ENCODE peak calls at places on chromosome 4, in ten cellular contexts. H is NCI-H1436 treated with DMSO at 0.1 percent for 48 hours; A is effector memory CD4-positive, alpha-beta T cell; R is heart left ventricle; P is astrocyte of the spinal cord; Z is DMS 273 treated with DMSO at 0.1 percent for 48 hours; Q is M059J; M is GM06990; F is cardiac fibroblast; X is activated T-helper 1 cell treated with anti-CD3 and anti-CD28 coated beads, Interleukin-2, amount 50 U/mL, for 16 hours. O is an unnamed sample.

GRCh38 chr4:161256172-161256571 is 907.6 kb downstream of the FSTL5 start:
- DNase-seq in M (no peak), R (no peak), F (no peak), P (peak; percentile 8), Z (no peak), H (no peak), Q (no peak), A (no peak), X (no peak), O (no peak)

GRCh38 chr4:56147371-56147770 is 198.6 kb downstream of the CEP135 start:
- DNase-seq in R (no peak), P (no peak), F (peak; percentile 42), A (no peak), M (no peak), Q (no peak), H (no peak), X (no peak), Z (no peak), O (no peak)

GRCh38 chr4:152045781-152046571 is 285.2 kb upstream of the GATB start:
- DNase-seq in A (no peak), Q (no peak), M (peak; percentile 28), X (no peak), F (no peak), H (no peak), Z (no peak), R (no peak), P (no peak), O (no peak)

GRCh38 chr4:115275615-115276014 is 162.2 kb upstream of the NDST4 start:
- DNase-seq in Q (no peak), F (no peak), R (no peak), X (no peak), H (no peak), M (no peak), Z (no peak), A (no peak), P (no peak), O (peak; percentile 40)

GRCh38 chr4:153346563-153346962 is 2.1 kb downstream of the MND1 start:
- DNase-seq in R (no peak), Z (no peak), X (no peak), Q (no peak), A (no peak), M (no peak), F (no peak), P (no peak), H (no peak), O (no peak)

GRCh38 chr4:74219241-74219640 is 61.3 kb downstream of the MTHFD2L start:
- DNase-seq in Z (no peak), M (no peak), F (no peak), Q (no peak), H (no peak), A (no peak), X (no peak), R (no peak), P (no peak), O (no peak)

GRCh38 chr4:16770887-16771286 is 127.6 kb downstream of the LDB2 start:
- DNase-seq in P (no peak), F (no peak), A (no peak), H (no peak), Q (no peak), R (no peak), Z (no peak), M (no peak), X (no peak), O (no peak)

GRCh38 chr4:77194989-77195388 is 38.0 kb downstream of the CCNG2 start:
- DNase-seq in H (no peak), A (no peak), M (no peak), F (no peak), X (no peak), P (no peak), Z (no peak), Q (no peak), R (no peak), O (no peak)

GRCh38 chr4:19888587-19888986 is 363.1 kb upstream of the SLIT2 start:
- DNase-seq in M (no peak), Z (no peak), R (no peak), Q (no peak), P (no peak), F (no peak), X (no peak), H (no peak), A (no peak), O (no peak)

GRCh38 chr4:137063961-137064360 is 468.3 kb downstream of the PCDH18 start:
- DNase-seq in H (no peak), F (no peak), R (no peak), M (no peak), P (no peak), Q (no peak), A (no peak), X (no peak), Z (no peak), O (no peak)

GRCh38 chr4:186725422-186726149 is 1.9 kb upstream of the FAT1 start:
- DNase-seq in M (no peak), R (peak; percentile 84), X (no peak), H (no peak), A (no peak), Z (peak; percentile 22), F (peak; percentile 90), Q (peak; percentile 73), P (peak; percentile 91), O (peak; percentile 78)

GRCh38 chr4:99362768-99363167 is 10.2 kb upstream of the ADH1C start:
- DNase-seq in Q (no peak), R (peak; percentile 30), M (no peak), Z (no peak), H (no peak), P (no peak), X (no peak), A (no peak), F (no peak), O (no peak)

GRCh38 chr4:128521156-128521555 is 233.5 kb upstream of the PGRMC2 start:
- DNase-seq in Z (no peak), P (peak; percentile 29), Q (no peak), M (no peak), X (no peak), R (no peak), H (no peak), F (peak; percentile 79), A (no peak), O (no peak)

GRCh38 chr4:37726666-37727065 is 40.5 kb upstream of the RELL1 start:
- DNase-seq in P (peak; percentile 67), R (no peak), M (no peak), Z (no peak), X (no peak), A (no peak), F (peak; percentile 71), H (no peak), Q (peak; percentile 61), O (no peak)

GRCh38 chr4:165398570-165398969 is 19.8 kb downstream of the CPE start:
- DNase-seq in H (peak; percentile 94), Q (peak; percentile 20), R (no peak), X (no peak), Z (peak; percentile 91), P (peak; percentile 69), M (no peak), A (no peak), F (peak; percentile 46), O (no peak)

GRCh38 chr4:40924793-40925117 is 175.0 kb downstream of the NSUN7 start:
- DNase-seq in X (no peak), F (no peak), M (no peak), Q (no peak), A (no peak), H (no peak), R (no peak), Z (no peak), P (no peak), O (no peak)

GRCh38 chr4:18297684-18298083 is 276.1 kb upstream of the LCORL start:
- DNase-seq in A (no peak), Q (no peak), F (no peak), M (no peak), P (no peak), X (no peak), Z (no peak), R (no peak), H (no peak), O (no peak)

GRCh38 chr4:177064724-177065394 is 244.8 kb upstream of the NEIL3 start:
- DNase-seq in M (no peak), P (no peak), R (no peak), Z (peak; percentile 64), H (no peak), X (no peak), Q (no peak), A (no peak), F (no peak), O (no peak)

GRCh38 chr4:118279920-118280432 is 72.8 kb downstream of the PRSS12 start:
- DNase-seq in F (no peak), M (no peak), R (no peak), H (no peak), A (no peak), Z (no peak), Q (no peak), X (no peak), P (no peak), O (no peak)

GRCh38 chr4:94439606-94440005 is 12.1 kb upstream of the PDLIM5 start:
- DNase-seq in Z (no peak), A (no peak), M (no peak), F (no peak), P (no peak), H (no peak), R (no peak), Q (no peak), X (no peak), O (no peak)

O was measured in globus pallidus.